ENCODE peak calls at places on chromosomes 4 and X, in four cellular contexts. J is neural progenitor cell, Q is left ventricle myocardium inferior, I is colonic mucosa. L is an unnamed sample.
A peak's percentile ranks its signal among the peaks of the same experiment; 100 is the strongest.

GRCh38 chrX:8404443-8404842 is 60.2 kb upstream of the VCX3B start:
- DNase-seq in I (no peak), J (peak; percentile 60), Q (no peak), L (peak; percentile 65)

GRCh38 chr4:83272900-83273299 is 11.7 kb downstream of the COQ2 start:
- DNase-seq in I (no peak), J (no peak), Q (no peak), L (no peak)

GRCh38 chr4:2954358-2955185 is 8.6 kb downstream of the NOP14 start:
- DNase-seq in J (peak; percentile 46), Q (no peak), I (peak; percentile 24), L (no peak)

GRCh38 chr4:6693274-6694176 is at the start of gene S100P:
- DNase-seq in J (no peak), Q (no peak), I (peak; percentile 75), L (no peak)

GRCh38 chr4:61783050-61783449 is 582.9 kb downstream of the ADGRL3 start:
- DNase-seq in Q (no peak), J (no peak), I (no peak), L (no peak)

GRCh38 chr4:80492761-80493160 is 157.2 kb downstream of the CFAP299 start:
- DNase-seq in J (no peak), I (peak; percentile 54), Q (no peak), L (no peak)

GRCh38 chr4:146407669-146408084 is 114.1 kb downstream of the SLC10A7 start:
- DNase-seq in I (no peak), J (no peak), Q (no peak), L (no peak)

GRCh38 chrX:8749697-8750096 is 17.8 kb upstream of the ANOS1 start:
- DNase-seq in J (no peak), Q (no peak), I (no peak), L (no peak)

GRCh38 chr4:48698029-48698901 is 81.8 kb downstream of the FRYL start:
- DNase-seq in Q (peak; percentile 26), I (peak; percentile 86), J (peak; percentile 15), L (no peak)

GRCh38 chrX:2595258-2595657 is 94.5 kb upstream of the DHRSX start:
- DNase-seq in Q (no peak), I (no peak), J (no peak), L (no peak)
- H3K27ac ChIP-seq in Q (no peak overlapping the region), I (no peak overlapping the region), J (no peak overlapping the region), L (no peak overlapping the region)

GRCh38 chr4:94536049-94536448 is 84.3 kb downstream of the PDLIM5 start:
- DNase-seq in I (no peak), J (no peak), Q (no peak), L (no peak)
- H3K27ac ChIP-seq in I (no peak overlapping the region), J (peak overlapping the region; percentile 53), Q (peak overlapping the region; percentile 66), L (peak overlapping the region; percentile 24)

GRCh38 chr4:165493359-165493758 is 114.6 kb downstream of the CPE start:
- DNase-seq in Q (peak; percentile 62), I (peak; percentile 64), J (peak; percentile 91), L (no peak)

DNA sequence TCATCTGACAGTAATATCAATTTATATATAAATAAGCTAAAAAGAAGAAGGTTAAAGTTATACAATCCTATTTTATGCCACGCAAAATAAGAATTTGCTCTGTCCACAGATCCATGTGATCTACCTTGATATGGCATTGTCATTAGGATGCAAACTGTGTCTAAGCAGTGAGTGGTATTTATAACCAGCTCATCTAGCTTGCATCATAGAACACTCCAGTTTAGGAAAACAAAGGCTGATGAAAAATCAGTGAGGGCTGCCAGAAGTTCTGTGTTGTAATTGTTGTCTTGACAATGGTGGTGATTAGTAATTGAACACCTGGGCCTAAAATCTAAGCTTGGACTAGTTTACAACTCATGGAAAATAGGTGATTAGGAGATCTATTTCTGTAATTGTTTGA is 111.0 kb downstream of the CPE start:
- DNase-seq in I (no peak), J (no peak), Q (no peak), L (no peak)
- H3K27ac ChIP-seq in I (no peak overlapping the region), J (no peak overlapping the region), Q (no peak overlapping the region), L (no peak overlapping the region)

DNA sequence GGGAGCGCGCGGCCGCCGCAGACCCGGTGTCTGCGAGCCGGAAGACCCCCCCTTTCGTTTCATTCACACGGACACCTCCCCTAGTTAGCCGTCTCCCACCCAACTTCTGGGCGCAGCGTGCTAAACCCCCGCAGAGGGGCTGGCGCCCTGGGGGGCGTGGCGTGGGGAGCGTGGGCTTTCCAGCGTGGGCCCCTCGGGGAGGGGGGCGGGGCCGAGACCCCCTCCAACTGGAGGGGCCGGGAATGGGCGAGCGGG is 1.1 kb downstream of the FHDC1 start:
- DNase-seq in Q (no peak), J (no peak), I (no peak), L (no peak)
- H3K27ac ChIP-seq in Q (no peak overlapping the region), J (no peak overlapping the region), I (peak overlapping the region; percentile 77), L (no peak overlapping the region)

GRCh38 chr4:185700048-185700447 is 111.9 kb downstream of the SORBS2 start:
- DNase-seq in I (no peak), Q (no peak), J (no peak), L (peak; percentile 19)
- H3K27ac ChIP-seq in I (no peak overlapping the region), Q (peak overlapping the region; percentile 59), J (no peak overlapping the region), L (peak overlapping the region; percentile 87)

DNA sequence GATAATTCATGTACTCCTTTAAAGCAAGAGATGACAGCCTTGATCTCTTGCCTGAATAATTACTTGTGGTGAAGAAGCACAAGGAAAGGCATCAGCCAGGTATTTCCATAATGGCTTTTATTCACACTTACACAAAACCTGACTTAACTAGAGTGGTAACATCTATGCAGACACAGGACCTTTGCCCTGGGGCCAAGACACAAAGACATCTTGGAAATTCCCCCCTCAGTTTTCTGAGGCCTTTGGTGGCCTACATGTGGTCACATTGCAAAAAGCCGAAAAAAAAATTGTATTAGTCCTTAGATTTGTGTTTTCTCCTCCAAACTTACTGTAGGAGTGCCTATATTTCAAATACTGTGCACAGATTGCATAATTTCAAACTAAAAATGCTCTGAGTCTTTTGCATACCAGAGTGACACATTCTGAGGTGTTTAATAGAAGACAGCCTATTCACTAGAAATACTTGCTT is 172.4 kb downstream of the PDGFC start:
- DNase-seq in Q (no peak), J (no peak), I (no peak), L (no peak)
- H3K27ac ChIP-seq in Q (no peak overlapping the region), J (no peak overlapping the region), I (no peak overlapping the region), L (no peak overlapping the region)